ENCODE peak calls at places on chromosomes 4 and X, in eight cellular contexts. One of them, this sample, is unnamed. For H3K27me3 and H3K4me1, the result is how much of the 10 kb centered on the place peaks cover.

GRCh38 chr4:142817442-142817841 is 28.7 kb downstream of the INPP4B start:
- DNase-seq in esophagus squamous epithelium: no peak
- DNase-seq in upper lobe of left lung: no peak
- DNase-seq in upper lobe of right lung: no peak
- DNase-seq in left ventricle myocardium inferior: no peak
- DNase-seq in ovary: no peak
- DNase-seq in breast epithelium: peak
- DNase-seq in heart right ventricle: no peak
- DNase-seq in this sample: peak

GRCh38 chr4:30696195-30696594 is 24.0 kb upstream of the PCDH7 start:
- DNase-seq in upper lobe of right lung: no peak
- DNase-seq in upper lobe of left lung: no peak
- DNase-seq in heart right ventricle: no peak
- DNase-seq in ovary: no peak
- DNase-seq in left ventricle myocardium inferior: no peak
- DNase-seq in esophagus squamous epithelium: no peak
- DNase-seq in breast epithelium: no peak
- DNase-seq in this sample: no peak

GRCh38 chr4:13548059-13548983 is 4.0 kb upstream of the NKX3-2 start:
- DNase-seq in heart right ventricle: no peak
- DNase-seq in upper lobe of left lung: no peak
- DNase-seq in ovary: no peak
- DNase-seq in esophagus squamous epithelium: no peak
- DNase-seq in upper lobe of right lung: no peak
- DNase-seq in breast epithelium: no peak
- DNase-seq in left ventricle myocardium inferior: no peak
- DNase-seq in this sample: no peak

GRCh38 chr4:20020049-20020448 is 231.7 kb upstream of the SLIT2 start:
- DNase-seq in heart right ventricle: no peak
- DNase-seq in breast epithelium: no peak
- DNase-seq in left ventricle myocardium inferior: no peak
- DNase-seq in ovary: no peak
- DNase-seq in upper lobe of right lung: no peak
- DNase-seq in upper lobe of left lung: no peak
- DNase-seq in esophagus squamous epithelium: no peak
- DNase-seq in this sample: no peak

GRCh38 chr4:34108456-34108855 is 2135.9 kb downstream of the ARAP2 start:
- DNase-seq in upper lobe of right lung: no peak
- DNase-seq in esophagus squamous epithelium: no peak
- DNase-seq in breast epithelium: no peak
- DNase-seq in heart right ventricle: no peak
- DNase-seq in upper lobe of left lung: no peak
- DNase-seq in ovary: no peak
- DNase-seq in left ventricle myocardium inferior: no peak
- DNase-seq in this sample: no peak

GRCh38 chr4:119550857-119551532 is 77.6 kb downstream of the PDE5A start:
- DNase-seq in breast epithelium: no peak
- DNase-seq in esophagus squamous epithelium: no peak
- DNase-seq in upper lobe of left lung: no peak
- DNase-seq in heart right ventricle: no peak
- DNase-seq in ovary: no peak
- DNase-seq in upper lobe of right lung: no peak
- DNase-seq in left ventricle myocardium inferior: no peak
- DNase-seq in this sample: no peak

GRCh38 chrX:110402091-110402854 is 43.6 kb downstream of the RTL9 start:
- DNase-seq in ovary: peak
- DNase-seq in esophagus squamous epithelium: no peak
- DNase-seq in heart right ventricle: peak
- DNase-seq in left ventricle myocardium inferior: peak
- DNase-seq in breast epithelium: peak
- DNase-seq in upper lobe of left lung: no peak
- DNase-seq in upper lobe of right lung: no peak
- DNase-seq in this sample: no peak

GRCh38 chr4:48742412-48742811 is 37.7 kb downstream of the FRYL start:
- DNase-seq in heart right ventricle: no peak
- DNase-seq in breast epithelium: no peak
- DNase-seq in upper lobe of left lung: no peak
- DNase-seq in left ventricle myocardium inferior: no peak
- DNase-seq in ovary: no peak
- DNase-seq in upper lobe of right lung: no peak
- DNase-seq in esophagus squamous epithelium: no peak
- DNase-seq in this sample: no peak

GRCh38 chrX:18995216-18995615 is 11.3 kb upstream of the PHKA2 start:
- DNase-seq in upper lobe of left lung: no peak
- DNase-seq in breast epithelium: no peak
- DNase-seq in upper lobe of right lung: no peak
- DNase-seq in esophagus squamous epithelium: no peak
- DNase-seq in left ventricle myocardium inferior: no peak
- DNase-seq in heart right ventricle: no peak
- DNase-seq in ovary: no peak
- DNase-seq in this sample: no peak

GRCh38 chr4:176769519-176769918 is 23.2 kb downstream of the VEGFC start:
- DNase-seq in heart right ventricle: no peak
- DNase-seq in left ventricle myocardium inferior: no peak
- DNase-seq in ovary: no peak
- DNase-seq in breast epithelium: no peak
- DNase-seq in upper lobe of right lung: no peak
- DNase-seq in esophagus squamous epithelium: no peak
- DNase-seq in upper lobe of left lung: no peak
- DNase-seq in this sample: no peak

GRCh38 chrX:142156567-142156966 is 48.5 kb downstream of the MAGEC2 start:
- DNase-seq in breast epithelium: no peak
- DNase-seq in upper lobe of right lung: no peak
- DNase-seq in left ventricle myocardium inferior: no peak
- DNase-seq in ovary: no peak
- DNase-seq in esophagus squamous epithelium: no peak
- DNase-seq in upper lobe of left lung: no peak
- DNase-seq in heart right ventricle: no peak
- DNase-seq in this sample: no peak

GRCh38 chr4:139603576-139604387 is 47.8 kb upstream of the SETD7 start:
- DNase-seq in upper lobe of right lung: no peak
- DNase-seq in left ventricle myocardium inferior: no peak
- DNase-seq in upper lobe of left lung: no peak
- DNase-seq in esophagus squamous epithelium: no peak
- DNase-seq in ovary: no peak
- DNase-seq in heart right ventricle: no peak
- DNase-seq in breast epithelium: no peak
- DNase-seq in this sample: peak

GRCh38 chr4:83356899-83357661 is 22.4 kb upstream of the HPSE start:
- DNase-seq in esophagus squamous epithelium: no peak
- DNase-seq in breast epithelium: no peak
- DNase-seq in upper lobe of left lung: no peak
- DNase-seq in ovary: peak
- DNase-seq in heart right ventricle: no peak
- DNase-seq in upper lobe of right lung: no peak
- DNase-seq in left ventricle myocardium inferior: no peak
- DNase-seq in this sample: no peak

GRCh38 chr4:105197777-105198176 is 51.1 kb downstream of the TET2 start:
- DNase-seq in ovary: no peak
- DNase-seq in heart right ventricle: no peak
- DNase-seq in upper lobe of left lung: no peak
- DNase-seq in esophagus squamous epithelium: no peak
- DNase-seq in upper lobe of right lung: no peak
- DNase-seq in breast epithelium: no peak
- DNase-seq in left ventricle myocardium inferior: no peak
- DNase-seq in this sample: no peak

GRCh38 chrX:39459204-39459603 is 638.6 kb downstream of the BCOR start:
- DNase-seq in heart right ventricle: no peak
- DNase-seq in upper lobe of right lung: no peak
- DNase-seq in left ventricle myocardium inferior: no peak
- DNase-seq in ovary: no peak
- DNase-seq in esophagus squamous epithelium: no peak
- DNase-seq in breast epithelium: no peak
- DNase-seq in upper lobe of left lung: no peak
- DNase-seq in this sample: no peak

GRCh38 chr4:160180206-160180605 is 1077.3 kb downstream of the RAPGEF2 start:
- DNase-seq in upper lobe of right lung: no peak
- DNase-seq in ovary: no peak
- DNase-seq in heart right ventricle: no peak
- DNase-seq in left ventricle myocardium inferior: no peak
- DNase-seq in esophagus squamous epithelium: no peak
- DNase-seq in upper lobe of left lung: no peak
- DNase-seq in breast epithelium: no peak
- DNase-seq in this sample: no peak

DNA sequence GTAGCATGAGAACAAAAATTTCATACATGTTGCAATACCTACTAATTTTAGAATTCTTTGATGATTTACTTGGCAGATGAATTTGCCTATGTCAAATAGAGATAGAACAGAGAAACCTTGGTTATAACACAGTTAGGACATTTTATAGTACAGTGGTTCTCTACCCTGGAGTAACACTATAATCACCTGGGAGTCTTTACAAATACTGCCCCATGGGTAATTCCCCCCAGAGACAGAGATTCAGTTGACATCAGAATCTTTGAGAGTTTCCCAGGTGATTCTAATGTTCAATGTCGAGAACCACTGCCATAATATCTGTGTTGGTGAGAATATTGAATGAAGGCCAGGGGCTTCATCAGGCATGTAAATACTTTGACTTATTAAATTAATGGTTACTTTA is 401.3 kb upstream of the NDST4 start:
- DNase-seq in upper lobe of right lung: no peak
- DNase-seq in upper lobe of left lung: no peak
- DNase-seq in heart right ventricle: no peak
- DNase-seq in breast epithelium: no peak
- DNase-seq in esophagus squamous epithelium: no peak
- DNase-seq in left ventricle myocardium inferior: no peak
- DNase-seq in ovary: no peak
- DNase-seq in this sample: no peak
- H3K4me3 ChIP-seq in upper lobe of right lung: no peak
- H3K4me3 ChIP-seq in upper lobe of left lung: no peak
- H3K4me3 ChIP-seq in heart right ventricle: no peak
- H3K4me3 ChIP-seq in breast epithelium: no peak
- H3K4me3 ChIP-seq in esophagus squamous epithelium: no peak
- H3K4me3 ChIP-seq in left ventricle myocardium inferior: no peak
- H3K4me3 ChIP-seq in ovary: no peak
- H3K4me3 ChIP-seq in this sample: no peak

GRCh38 chrX:133995759-133996158 is 10.4 kb upstream of the GPC3 start:
- DNase-seq in breast epithelium: no peak
- DNase-seq in heart right ventricle: no peak
- DNase-seq in left ventricle myocardium inferior: no peak
- DNase-seq in upper lobe of right lung: no peak
- DNase-seq in ovary: no peak
- DNase-seq in esophagus squamous epithelium: no peak
- DNase-seq in upper lobe of left lung: no peak
- DNase-seq in this sample: no peak

GRCh38 chrX:133991814-133992213 is 6.4 kb upstream of the GPC3 start:
- DNase-seq in ovary: no peak
- DNase-seq in left ventricle myocardium inferior: no peak
- DNase-seq in upper lobe of left lung: no peak
- DNase-seq in upper lobe of right lung: no peak
- DNase-seq in breast epithelium: no peak
- DNase-seq in esophagus squamous epithelium: no peak
- DNase-seq in heart right ventricle: no peak
- DNase-seq in this sample: no peak

GRCh38 chrX:133989993-133990392 is 4.6 kb upstream of the GPC3 start:
- DNase-seq in heart right ventricle: no peak
- DNase-seq in left ventricle myocardium inferior: no peak
- DNase-seq in breast epithelium: no peak
- DNase-seq in upper lobe of left lung: no peak
- DNase-seq in esophagus squamous epithelium: no peak
- DNase-seq in upper lobe of right lung: no peak
- DNase-seq in ovary: no peak
- DNase-seq in this sample: no peak

GRCh38 chrX:133992877-133993276 is 7.5 kb upstream of the GPC3 start:
- DNase-seq in esophagus squamous epithelium: no peak
- DNase-seq in ovary: no peak
- DNase-seq in breast epithelium: no peak
- DNase-seq in upper lobe of right lung: no peak
- DNase-seq in left ventricle myocardium inferior: no peak
- DNase-seq in heart right ventricle: no peak
- DNase-seq in upper lobe of left lung: no peak
- DNase-seq in this sample: no peak

GRCh38 chrX:133994576-133994975 is 9.2 kb upstream of the GPC3 start:
- DNase-seq in left ventricle myocardium inferior: no peak
- DNase-seq in upper lobe of right lung: no peak
- DNase-seq in upper lobe of left lung: no peak
- DNase-seq in esophagus squamous epithelium: no peak
- DNase-seq in ovary: no peak
- DNase-seq in breast epithelium: no peak
- DNase-seq in heart right ventricle: no peak
- DNase-seq in this sample: no peak
- H3K27me3 ChIP-seq in left ventricle myocardium inferior: under half
- H3K27me3 ChIP-seq in upper lobe of right lung: under half
- H3K27me3 ChIP-seq in upper lobe of left lung: under half
- H3K27me3 ChIP-seq in esophagus squamous epithelium: under half
- H3K27me3 ChIP-seq in ovary: under half
- H3K27me3 ChIP-seq in breast epithelium: under half
- H3K27me3 ChIP-seq in heart right ventricle: under half
- H3K27me3 ChIP-seq in this sample: under half

DNA sequence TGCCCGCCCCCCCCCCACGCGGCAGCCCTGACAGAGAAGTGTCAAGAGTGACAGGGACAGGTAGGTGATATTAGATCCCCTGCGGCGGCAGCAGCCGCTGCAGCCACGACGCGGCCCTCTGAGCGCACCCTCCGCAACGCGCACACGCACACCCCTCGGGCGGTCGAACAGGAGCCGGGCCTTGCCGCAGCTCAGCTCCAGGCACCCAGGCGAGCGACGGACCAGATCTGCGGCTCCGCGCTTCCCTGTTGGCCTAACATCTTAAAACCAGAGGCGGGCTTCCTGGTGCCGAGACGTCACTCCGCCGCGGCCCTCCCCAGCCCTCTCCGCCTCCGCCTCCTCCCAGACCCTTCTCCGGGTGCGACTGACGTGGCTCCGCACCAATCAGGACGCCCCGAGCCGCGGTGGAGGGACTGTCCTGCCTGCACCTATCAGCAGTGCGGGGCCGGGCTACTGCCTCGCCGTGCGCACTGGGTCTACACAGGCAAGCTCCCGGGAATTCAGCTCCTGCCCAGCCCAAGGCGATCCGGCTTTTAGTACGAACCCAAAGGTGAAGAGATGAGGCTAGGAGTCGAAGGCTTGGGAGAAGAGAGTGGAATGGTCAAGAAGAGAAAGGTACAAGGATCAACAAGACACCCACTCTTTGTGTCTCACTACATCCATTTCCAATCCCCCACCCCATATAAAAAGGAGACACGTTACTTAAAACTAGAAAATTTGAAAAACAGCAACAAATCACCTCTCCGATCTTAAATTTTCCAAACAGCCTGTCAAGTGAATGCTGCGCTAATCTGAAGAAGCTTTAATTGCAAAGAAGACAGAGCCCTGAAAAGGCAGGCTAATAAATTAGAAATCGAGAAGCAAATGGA is at the start of gene PITX2:
- DNase-seq in upper lobe of right lung: peak
- DNase-seq in heart right ventricle: peak
- DNase-seq in ovary: peak
- DNase-seq in esophagus squamous epithelium: peak
- DNase-seq in left ventricle myocardium inferior: peak
- DNase-seq in breast epithelium: peak
- DNase-seq in upper lobe of left lung: peak
- DNase-seq in this sample: no peak
- H3K4me1 ChIP-seq in upper lobe of right lung: under half
- H3K4me1 ChIP-seq in heart right ventricle: under half
- H3K4me1 ChIP-seq in ovary: under half
- H3K4me1 ChIP-seq in esophagus squamous epithelium: half or more
- H3K4me1 ChIP-seq in left ventricle myocardium inferior: under half
- H3K4me1 ChIP-seq in breast epithelium: under half
- H3K4me1 ChIP-seq in upper lobe of left lung: under half
- H3K4me1 ChIP-seq in this sample: under half

DNA sequence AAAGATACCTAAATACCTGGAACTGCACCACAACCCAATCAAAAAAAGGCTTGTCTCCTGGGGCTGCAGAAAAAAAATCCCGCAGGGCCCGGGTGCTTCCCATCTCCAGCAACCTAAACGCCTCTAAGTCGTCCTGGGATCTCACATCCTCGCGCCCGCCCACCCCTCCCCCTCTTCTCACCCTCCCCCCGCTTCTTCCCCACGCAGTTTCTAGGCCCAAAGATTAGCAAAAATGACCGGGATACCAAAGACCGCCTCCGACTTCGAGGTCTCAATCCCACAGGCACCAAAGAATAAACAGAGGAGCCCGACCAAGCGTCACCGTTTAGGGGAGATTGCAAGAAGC is 643 bp downstream of the ATRX start:
- DNase-seq in heart right ventricle: no peak
- DNase-seq in ovary: no peak
- DNase-seq in breast epithelium: no peak
- DNase-seq in left ventricle myocardium inferior: no peak
- DNase-seq in upper lobe of right lung: no peak
- DNase-seq in esophagus squamous epithelium: no peak
- DNase-seq in upper lobe of left lung: no peak
- DNase-seq in this sample: no peak
- H3K4me3 ChIP-seq in heart right ventricle: peak
- H3K4me3 ChIP-seq in ovary: peak
- H3K4me3 ChIP-seq in breast epithelium: peak
- H3K4me3 ChIP-seq in left ventricle myocardium inferior: peak
- H3K4me3 ChIP-seq in upper lobe of right lung: peak
- H3K4me3 ChIP-seq in esophagus squamous epithelium: peak
- H3K4me3 ChIP-seq in upper lobe of left lung: peak
- H3K4me3 ChIP-seq in this sample: peak

This sample was measured in naive thymus-derived CD4-positive, alpha-beta T cell.